ENCODE peak calls at places on chromosomes 12 and 14, in six cellular contexts. T, Q, A, G, B and X are unnamed samples.

GRCh38 chr12:90027889-90028570 is 319.4 kb upstream of the ATP2B1 start:
- DNase-seq in T (peak; percentile 28), Q (no peak), A (no peak), G (no peak), B (no peak), X (no peak)

GRCh38 chr12:132373967-132374820 is 44.8 kb upstream of the GALNT9 start:
- DNase-seq in T (no peak), Q (no peak), A (no peak), G (peak; percentile 9), B (no peak), X (peak; percentile 49)

GRCh38 chr14:22838631-22839041 is 2.3 kb downstream of the MMP14 start:
- DNase-seq in T (peak; percentile 43), Q (peak; percentile 44), A (no peak), G (no peak), B (peak; percentile 66), X (peak; percentile 75)

GRCh38 chr12:32043928-32044549 is 62.6 kb upstream of the BICD1 start:
- DNase-seq in T (peak; percentile 50), Q (peak; percentile 40), A (no peak), G (no peak), B (no peak), X (no peak)

GRCh38 chr14:90831821-90832220 is 15.6 kb upstream of the TTC7B start:
- DNase-seq in T (no peak), Q (no peak), A (no peak), G (no peak), B (no peak), X (no peak)

GRCh38 chr12:49160415-49160814 is 28.5 kb downstream of the TUBA1A start:
- DNase-seq in T (peak; percentile 8), Q (peak; percentile 21), A (no peak), G (no peak), B (no peak), X (no peak)

GRCh38 chr14:56996721-56997399 is 186.6 kb upstream of the OTX2 start:
- DNase-seq in T (peak; percentile 37), Q (peak; percentile 57), A (no peak), G (no peak), B (no peak), X (no peak)

GRCh38 chr14:94157195-94157594 is 16.9 kb upstream of the PPP4R4 start:
- DNase-seq in T (no peak), Q (no peak), A (no peak), G (no peak), B (no peak), X (no peak)

GRCh38 chr14:81348086-81348485 is 52.0 kb downstream of the STON2 start:
- DNase-seq in T (no peak), Q (no peak), A (no peak), G (no peak), B (no peak), X (no peak)

GRCh38 chr14:75911883-75912282 is 69.9 kb downstream of the TGFB3 start:
- DNase-seq in T (no peak), Q (no peak), A (no peak), G (no peak), B (no peak), X (peak; percentile 79)

GRCh38 chr12:105601158-105601557 is 270.7 kb downstream of the C12orf75 start:
- DNase-seq in T (no peak), Q (no peak), A (no peak), G (no peak), B (peak; percentile 13), X (no peak)

GRCh38 chr12:62372134-62372533 is 94.5 kb upstream of the MON2 start:
- DNase-seq in T (no peak), Q (no peak), A (no peak), G (no peak), B (no peak), X (no peak)

GRCh38 chr14:90503582-90503981 is 106.8 kb downstream of the CALM1 start:
- DNase-seq in T (no peak), Q (no peak), A (peak; percentile 61), G (peak; percentile 42), B (no peak), X (no peak)

GRCh38 chr12:109968032-109968420 is 28.1 kb downstream of the GIT2 start:
- DNase-seq in T (no peak), Q (no peak), A (no peak), G (no peak), B (no peak), X (no peak)

GRCh38 chr14:82388488-82388887 is 854.8 kb upstream of the SEL1L start:
- DNase-seq in T (no peak), Q (peak; percentile 6), A (no peak), G (no peak), B (no peak), X (no peak)

GRCh38 chr14:21300892-21301291 is 21.0 kb downstream of the RPGRIP1 start:
- DNase-seq in T (peak; percentile 11), Q (no peak), A (peak; percentile 29), G (peak; percentile 24), B (no peak), X (no peak)

GRCh38 chr14:105447651-105448640 is 26.7 kb upstream of the CRIP2 start:
- DNase-seq in T (no peak), Q (no peak), A (no peak), G (no peak), B (no peak), X (no peak)

GRCh38 chr12:121857322-121858246 is 1.1 kb downstream of the HPD start:
- DNase-seq in T (no peak), Q (no peak), A (no peak), G (no peak), B (no peak), X (no peak)

GRCh38 chr12:85803923-85804322 is 32.3 kb downstream of the RASSF9 start:
- DNase-seq in T (no peak), Q (no peak), A (no peak), G (no peak), B (no peak), X (no peak)

GRCh38 chr12:100908501-100908900 is 113.9 kb downstream of the ANO4 start:
- DNase-seq in T (peak; percentile 87), Q (peak; percentile 86), A (no peak), G (no peak), B (peak; percentile 88), X (peak; percentile 78)

GRCh38 chr12:14883663-14884062 is 2.0 kb downstream of the MGP start:
- DNase-seq in T (no peak), Q (no peak), A (no peak), G (no peak), B (no peak), X (no peak)

GRCh38 chr12:14886271-14886670 is 617 bp upstream of the MGP start:
- DNase-seq in T (peak; percentile 28), Q (peak; percentile 23), A (no peak), G (no peak), B (no peak), X (no peak)

GRCh38 chr12:14880890-14881453 is 4.7 kb downstream of the MGP start:
- DNase-seq in T (no peak), Q (no peak), A (no peak), G (no peak), B (no peak), X (no peak)

GRCh38 chr12:14885718-14886201 is at the start of gene MGP:
- DNase-seq in T (no peak), Q (no peak), A (no peak), G (no peak), B (peak; percentile 18), X (peak; percentile 99)

GRCh38 chr12:14884458-14884878 is 1.2 kb downstream of the MGP start:
- DNase-seq in T (peak; percentile 68), Q (peak; percentile 65), A (peak; percentile 84), G (peak; percentile 83), B (peak; percentile 72), X (peak; percentile 89)
- H3K4me3 ChIP-seq in T (no peak overlapping the region), Q (no peak overlapping the region), A (peak overlapping the region; percentile 38), G (peak overlapping the region; percentile 62), B (no peak overlapping the region), X (peak overlapping the region; percentile 80)

DNA sequence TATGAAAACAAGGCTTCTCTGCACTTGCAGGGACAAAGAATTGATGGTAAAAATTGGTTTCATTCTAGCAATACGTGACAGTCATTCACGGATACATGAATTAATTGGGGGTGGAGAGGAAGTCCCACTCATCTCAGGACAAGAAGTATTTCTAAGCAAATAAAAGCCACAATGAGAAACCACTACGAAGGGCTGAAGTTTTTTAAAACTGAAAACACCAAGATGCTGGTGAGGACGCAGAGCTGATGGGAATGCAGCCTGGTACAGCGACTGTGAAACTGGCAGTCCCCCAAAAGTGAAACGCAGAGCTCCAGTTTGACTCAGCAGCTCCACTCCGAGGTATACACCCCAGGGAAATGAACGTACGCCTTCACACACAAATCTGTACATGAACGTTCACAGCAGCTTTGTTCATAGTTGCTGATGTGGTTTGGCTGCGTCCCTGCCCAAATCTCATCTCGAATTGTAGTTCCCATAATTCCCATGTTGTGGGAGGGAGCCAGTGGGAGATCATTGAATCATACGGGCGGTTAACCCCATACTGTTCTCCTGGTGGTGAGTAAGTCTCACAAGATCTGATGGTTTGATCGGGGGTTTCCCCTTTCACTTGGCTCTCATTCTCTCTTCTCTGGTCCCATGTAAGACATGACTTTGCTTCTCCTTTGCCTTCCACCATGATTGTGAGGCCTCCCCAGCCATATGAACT is 89.0 kb downstream of the SCARB1 start:
- DNase-seq in T (peak; percentile 86), Q (peak; percentile 28), A (no peak), G (no peak), B (peak; percentile 85), X (peak; percentile 96)
- TF ChIP-seq CTCF in T (no peak), Q (no peak), A (no peak), G (no peak), B (no peak), X (peak; percentile 5)

DNA sequence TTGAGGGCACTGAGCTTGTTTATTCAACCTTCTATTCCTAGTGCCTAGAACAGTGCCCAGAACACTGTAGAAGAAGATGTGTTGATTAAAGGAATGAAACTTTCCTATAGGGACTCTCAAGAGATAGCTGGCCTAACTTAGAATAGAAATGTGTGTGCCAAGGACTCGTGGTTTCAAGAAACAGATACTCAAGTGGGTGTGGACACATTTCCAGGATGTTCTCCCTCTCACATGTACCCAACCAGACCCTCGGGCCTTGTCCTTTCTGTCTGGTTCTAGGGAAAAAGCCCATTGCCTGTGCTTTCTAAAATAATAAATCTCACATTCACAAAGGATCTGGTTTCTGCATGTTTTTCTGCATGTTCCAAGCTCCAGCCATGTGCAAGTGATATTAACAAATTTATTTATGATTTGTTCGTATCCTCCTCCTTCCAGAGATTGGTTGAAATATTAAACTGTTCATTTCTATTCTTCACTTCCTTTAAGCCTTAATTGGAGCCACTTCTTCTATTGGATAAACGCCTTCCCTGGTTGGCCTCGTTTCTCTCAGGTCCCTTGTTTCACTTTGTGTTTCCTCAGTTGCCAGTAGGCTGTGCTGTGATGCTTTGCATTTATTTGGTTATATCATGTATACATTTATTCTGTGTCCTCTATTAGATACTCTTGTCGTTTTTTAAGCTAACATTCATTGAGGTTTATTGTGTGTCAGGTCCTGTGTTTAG is 89.8 kb downstream of the CRADD start:
- DNase-seq in T (peak; percentile 70), Q (peak; percentile 58), A (no peak), G (no peak), B (peak; percentile 76), X (peak; percentile 85)
- H3K4me3 ChIP-seq in T (no peak overlapping the region), Q (no peak overlapping the region), A (no peak overlapping the region), G (no peak overlapping the region), B (no peak overlapping the region), X (no peak overlapping the region)

GRCh38 chr14:24809147-24809546 is 175.2 kb upstream of the GZMB start:
- DNase-seq in T (no peak), Q (no peak), A (no peak), G (no peak), B (no peak), X (no peak)

GRCh38 chr14:24808412-24808811 is 174.4 kb upstream of the GZMB start:
- DNase-seq in T (no peak), Q (no peak), A (no peak), G (no peak), B (no peak), X (no peak)

GRCh38 chr14:24803933-24804494 is 170.0 kb upstream of the GZMB start:
- DNase-seq in T (no peak), Q (no peak), A (no peak), G (no peak), B (no peak), X (no peak)

GRCh38 chr14:24804813-24805212 is 170.8 kb upstream of the GZMB start:
- DNase-seq in T (no peak), Q (no peak), A (no peak), G (no peak), B (no peak), X (no peak)

GRCh38 chr14:24806061-24806678 is 172.2 kb upstream of the GZMB start:
- DNase-seq in T (peak; percentile 71), Q (peak; percentile 44), A (peak; percentile 85), G (peak; percentile 68), B (peak; percentile 45), X (peak; percentile 69)
- TF ChIP-seq CTCF in T (peak; percentile 92), Q (peak; percentile 84), A (no peak), G (peak; percentile 93), B (peak; percentile 79), X (peak; percentile 91)